ENCODE peak calls at places on chromosome 12, in nine cellular contexts. A, D, P, R, K, X, T, H and L are unnamed samples.

GRCh38 chr12:12804432-12804886 is 8.7 kb upstream of the DDX47 start:
- DNase-seq in H (no peak), P (peak), D (peak), R (peak), T (no peak), X (no peak), K (no peak), A (no peak), L (no peak)

GRCh38 chr12:9636807-9637206 is 29.1 kb upstream of the KLRB1 start:
- DNase-seq in H (no peak), A (no peak), T (no peak), P (no peak), R (no peak), K (no peak), X (no peak), D (no peak), L (no peak)

GRCh38 chr12:102095677-102096263 is 24.1 kb downstream of the NUP37 start:
- DNase-seq in H (no peak), T (no peak), R (peak), D (no peak), X (no peak), A (no peak), K (no peak), P (peak), L (no peak)

GRCh38 chr12:109795023-109795422 is 38.2 kb downstream of the TRPV4 start:
- DNase-seq in R (no peak), A (no peak), D (peak), T (no peak), K (no peak), H (no peak), P (peak), X (no peak), L (no peak)

GRCh38 chr12:18145924-18146323 is 55.9 kb upstream of the RERGL start:
- DNase-seq in T (no peak), D (no peak), H (no peak), A (no peak), K (no peak), X (no peak), R (no peak), P (peak), L (no peak)

GRCh38 chr12:66446276-66446675 is 144.0 kb downstream of the HELB start:
- DNase-seq in R (no peak), H (no peak), P (no peak), X (no peak), A (no peak), D (no peak), T (no peak), K (no peak), L (no peak)

GRCh38 chr12:4272014-4272975 is 1.3 kb upstream of the CCND2 start:
- DNase-seq in R (no peak), X (peak), H (peak), A (no peak), T (peak), K (peak), P (peak), D (no peak), L (peak)

GRCh38 chr12:22981711-22982110 is 356.7 kb downstream of the ETNK1 start:
- DNase-seq in R (no peak), P (peak), A (no peak), T (no peak), D (no peak), K (no peak), H (no peak), X (no peak), L (no peak)

GRCh38 chr12:175250-175649 is 38.7 kb downstream of the SLC6A12 start:
- DNase-seq in P (no peak), K (no peak), R (no peak), T (no peak), A (no peak), H (no peak), D (no peak), X (no peak), L (no peak)

GRCh38 chr12:31914927-31915326 is 44.3 kb upstream of the RESF1 start:
- DNase-seq in A (no peak), H (no peak), T (no peak), P (no peak), X (no peak), D (no peak), R (no peak), K (no peak), L (no peak)

GRCh38 chr12:80056232-80056631 is 43.1 kb upstream of the OTOGL start:
- DNase-seq in R (no peak), X (no peak), D (no peak), A (no peak), H (no peak), K (no peak), T (no peak), P (peak), L (no peak)

GRCh38 chr12:121050725-121051124 is 11.7 kb upstream of the OASL start:
- DNase-seq in X (no peak), R (no peak), T (no peak), A (no peak), H (no peak), P (no peak), D (no peak), K (no peak), L (no peak)

GRCh38 chr12:57216014-57216891 is at the start of gene NXPH4:
- DNase-seq in R (no peak), D (no peak), P (no peak), K (no peak), X (no peak), A (peak), H (no peak), T (peak), L (peak)

GRCh38 chr12:9244894-9245293 is 36.7 kb upstream of the PZP start:
- DNase-seq in A (no peak), P (no peak), H (no peak), R (no peak), T (no peak), X (no peak), K (no peak), D (no peak), L (no peak)

GRCh38 chr12:77925536-77926108 is 94.9 kb downstream of the NAV3 start:
- DNase-seq in T (no peak), K (no peak), X (peak), D (peak), H (no peak), P (peak), A (peak), R (peak), L (no peak)

GRCh38 chr12:124451016-124451415 is 116.4 kb downstream of the NCOR2 start:
- DNase-seq in X (no peak), T (no peak), H (no peak), R (no peak), D (no peak), P (no peak), K (no peak), A (no peak), L (no peak)

GRCh38 chr12:47194501-47194900 is 114.7 kb upstream of the AMIGO2 start:
- DNase-seq in X (no peak), A (no peak), K (no peak), R (no peak), D (no peak), H (no peak), P (no peak), T (no peak), L (no peak)

GRCh38 chr12:64806593-64806992 is 17.9 kb upstream of the TBC1D30 start:
- DNase-seq in T (no peak), K (no peak), X (no peak), D (no peak), P (peak), A (no peak), R (no peak), H (no peak), L (no peak)

GRCh38 chr12:94872671-94873367 is 130.7 kb downstream of the NDUFA12 start:
- DNase-seq in A (no peak), D (no peak), P (no peak), X (no peak), T (no peak), H (no peak), R (no peak), K (no peak), L (no peak)

GRCh38 chr12:85866929-85867776 is 6.9 kb upstream of the NTS start:
- DNase-seq in D (peak), A (peak), H (no peak), X (no peak), P (peak), R (peak), T (no peak), K (no peak), L (no peak)